ENCODE peak calls at places on chromosomes 5 and 9, in four cellular contexts. M is SK-N-SH, J is GM12878, D is K562. U is an unnamed sample.

GRCh38 chr5:172869734-172870133 is 35.7 kb downstream of the ERGIC1 start:
- DNase-seq in M (no peak), J (no peak), D (no peak), U (no peak)

GRCh38 chr9:95343725-95344287 is 26.3 kb upstream of the FANCC start:
- DNase-seq in M (no peak), J (no peak), D (no peak), U (no peak)

GRCh38 chr9:29043070-29043469 is 1469.8 kb upstream of the C9orf72 start:
- DNase-seq in M (no peak), J (no peak), D (no peak), U (no peak)

GRCh38 chr5:132204330-132204729 is 23.3 kb downstream of the P4HA2 start:
- DNase-seq in M (no peak), J (no peak), D (no peak), U (no peak)

GRCh38 chr9:116870566-116870965 is 183.5 kb downstream of the TRIM32 start:
- DNase-seq in M (peak), J (no peak), D (no peak), U (peak)

GRCh38 chr5:149799119-149799623 is 69.1 kb downstream of the PPARGC1B start:
- DNase-seq in M (peak), J (no peak), D (peak), U (no peak)

GRCh38 chr9:8474937-8475336 is 675.4 kb upstream of the DMAC1 start:
- DNase-seq in M (no peak), J (no peak), D (no peak), U (no peak)

GRCh38 chr5:80109549-80110478 is 74.7 kb downstream of the THBS4 start:
- DNase-seq in M (peak), J (peak), D (no peak), U (peak)

GRCh38 chr9:4371108-4371507 is 71.2 kb upstream of the GLIS3 start:
- DNase-seq in M (no peak), J (no peak), D (no peak), U (no peak)

GRCh38 chr9:16726023-16726422 is 144.4 kb downstream of the BNC2 start:
- DNase-seq in M (peak), J (no peak), D (no peak), U (no peak)

GRCh38 chr5:13212843-13213242 is 731.6 kb downstream of the DNAH5 start:
- DNase-seq in M (no peak), J (no peak), D (no peak), U (no peak)

GRCh38 chr9:105341784-105342183 is 97.3 kb downstream of the SLC44A1 start:
- DNase-seq in M (no peak), J (no peak), D (no peak), U (no peak)

GRCh38 chr9:121759996-121760395 is 108.6 kb downstream of the DAB2IP start:
- DNase-seq in M (no peak), J (no peak), D (no peak), U (no peak)

GRCh38 chr9:93198839-93199625 is 15.1 kb downstream of the WNK2 start:
- DNase-seq in M (no peak), J (no peak), D (no peak), U (no peak)

GRCh38 chr5:115432691-115433090 is 111.9 kb downstream of the FEM1C start:
- DNase-seq in M (no peak), J (no peak), D (no peak), U (no peak)

GRCh38 chr9:132794730-132795380 is 83.2 kb downstream of the AK8 start:
- DNase-seq in M (no peak), J (no peak), D (peak), U (no peak)

GRCh38 chr9:89095755-89096154 is 82.9 kb downstream of the SHC3 start:
- DNase-seq in M (no peak), J (no peak), D (no peak), U (no peak)

GRCh38 chr5:34410411-34411139 is 245.6 kb upstream of the RAI14 start:
- DNase-seq in M (no peak), J (no peak), D (no peak), U (peak)

GRCh38 chr5:61263072-61263471 is 69.0 kb upstream of the ZSWIM6 start:
- DNase-seq in M (no peak), J (no peak), D (no peak), U (no peak)

GRCh38 chr5:89342106-89342876 is 459.3 kb upstream of the MEF2C start:
- DNase-seq in M (no peak), J (peak), D (no peak), U (no peak)

GRCh38 chr5:119322948-119323629 is 32.7 kb upstream of the TNFAIP8 start:
- DNase-seq in M (no peak), J (no peak), D (peak), U (no peak)
- TF ChIP-seq USF1 in M (no peak), J (no peak), D (no peak), U (no peak)

GRCh38 chr5:17190799-17191391 is 26.5 kb upstream of the BASP1 start:
- DNase-seq in M (no peak), J (no peak), D (no peak), U (no peak)

GRCh38 chr5:17196024-17196423 is 21.4 kb upstream of the BASP1 start:
- DNase-seq in M (no peak), J (no peak), D (no peak), U (no peak)

GRCh38 chr5:17189381-17190036 is 27.9 kb upstream of the BASP1 start:
- DNase-seq in M (peak), J (peak), D (peak), U (peak)

GRCh38 chr5:17190242-17190778 is 27.1 kb upstream of the BASP1 start:
- DNase-seq in M (peak), J (no peak), D (peak), U (no peak)

DNA sequence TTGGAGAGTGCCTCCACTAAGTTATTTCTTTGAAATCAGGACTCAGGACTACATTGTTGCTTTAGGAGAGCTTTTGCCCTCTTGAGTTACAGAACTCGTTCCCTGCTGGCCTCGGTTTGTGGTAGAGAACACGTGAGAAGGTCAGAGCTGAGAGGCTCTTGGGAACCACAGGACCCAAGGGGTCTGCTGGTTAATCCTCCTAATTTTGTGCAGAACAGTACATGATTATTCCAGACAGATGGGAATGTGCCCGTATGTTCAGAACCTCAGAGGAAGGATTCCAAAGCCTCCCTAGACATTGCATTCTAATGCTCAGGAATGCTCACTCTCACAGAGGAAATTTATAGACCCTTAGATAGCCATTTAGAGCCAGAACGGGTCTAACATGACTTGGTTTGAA is 25.2 kb upstream of the BASP1 start:
- DNase-seq in M (no peak), J (no peak), D (no peak), U (no peak)
- TF ChIP-seq USF1 in M (no peak), J (no peak), D (no peak), U (no peak)

GRCh38 chr5:7372399-7372798 is 23.5 kb upstream of the ADCY2 start:
- DNase-seq in M (no peak), J (no peak), D (no peak), U (no peak)
- TF ChIP-seq USF1 in M (no peak), J (no peak), D (no peak), U (no peak)

GRCh38 chr9:75892168-75892901 is 1.9 kb downstream of the PCSK5 start:
- DNase-seq in M (peak), J (no peak), D (no peak), U (peak)

GRCh38 chr9:75889977-75890540 is 414 bp upstream of the PCSK5 start:
- DNase-seq in M (peak), J (no peak), D (no peak), U (no peak)

GRCh38 chr9:75891277-75892167 is 1.0 kb downstream of the PCSK5 start:
- DNase-seq in M (peak), J (no peak), D (no peak), U (peak)

GRCh38 chr9:75890541-75891276 is at the start of gene PCSK5:
- DNase-seq in M (peak), J (no peak), D (peak), U (peak)

GRCh38 chr9:75889577-75889976 is 896 bp upstream of the PCSK5 start:
- DNase-seq in M (no peak), J (no peak), D (no peak), U (no peak)
- TF ChIP-seq USF1 in M (no peak), J (no peak), D (no peak), U (no peak)

GRCh38 chr5:130871346-130872086 is 293.5 kb downstream of the HINT1 start:
- DNase-seq in M (peak), J (no peak), D (peak), U (peak)
- TF ChIP-seq USF1 in M (no peak), J (no peak), D (no peak), U (no peak)

GRCh38 chr5:74765929-74766328 is 988 bp downstream of the GFM2 start:
- DNase-seq in M (no peak), J (no peak), D (no peak), U (no peak)

GRCh38 chr5:74766348-74766886 is 500 bp downstream of the GFM2 start:
- DNase-seq in M (peak), J (no peak), D (peak), U (no peak)

GRCh38 chr5:74765201-74765600 is 1.7 kb downstream of the GFM2 start:
- DNase-seq in M (no peak), J (no peak), D (peak), U (no peak)

GRCh38 chr5:74766887-74767578 is at the start of the genes GFM2 and NSA2:
- DNase-seq in M (peak), J (peak), D (peak), U (peak)

DNA sequence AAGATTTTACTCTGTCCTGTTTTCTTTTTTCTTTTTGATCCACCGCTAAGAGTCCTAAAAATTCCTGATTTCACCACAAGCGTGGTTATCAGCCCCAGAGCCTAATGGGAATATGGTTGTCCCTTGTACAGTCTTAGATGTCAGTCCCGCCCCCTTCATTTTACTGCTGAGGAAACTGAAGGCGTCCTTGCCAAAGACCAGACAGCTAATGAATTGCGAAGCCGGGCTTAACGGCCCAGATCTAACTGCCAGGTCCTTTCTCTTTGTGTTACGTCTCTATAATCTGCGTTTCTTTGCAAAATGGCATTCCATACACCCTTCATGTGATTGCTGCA is 497 bp downstream of the NSA2 start:
- DNase-seq in M (no peak), J (no peak), D (peak), U (no peak)
- TF ChIP-seq USF1 in M (no peak), J (no peak), D (no peak), U (no peak)

DNA sequence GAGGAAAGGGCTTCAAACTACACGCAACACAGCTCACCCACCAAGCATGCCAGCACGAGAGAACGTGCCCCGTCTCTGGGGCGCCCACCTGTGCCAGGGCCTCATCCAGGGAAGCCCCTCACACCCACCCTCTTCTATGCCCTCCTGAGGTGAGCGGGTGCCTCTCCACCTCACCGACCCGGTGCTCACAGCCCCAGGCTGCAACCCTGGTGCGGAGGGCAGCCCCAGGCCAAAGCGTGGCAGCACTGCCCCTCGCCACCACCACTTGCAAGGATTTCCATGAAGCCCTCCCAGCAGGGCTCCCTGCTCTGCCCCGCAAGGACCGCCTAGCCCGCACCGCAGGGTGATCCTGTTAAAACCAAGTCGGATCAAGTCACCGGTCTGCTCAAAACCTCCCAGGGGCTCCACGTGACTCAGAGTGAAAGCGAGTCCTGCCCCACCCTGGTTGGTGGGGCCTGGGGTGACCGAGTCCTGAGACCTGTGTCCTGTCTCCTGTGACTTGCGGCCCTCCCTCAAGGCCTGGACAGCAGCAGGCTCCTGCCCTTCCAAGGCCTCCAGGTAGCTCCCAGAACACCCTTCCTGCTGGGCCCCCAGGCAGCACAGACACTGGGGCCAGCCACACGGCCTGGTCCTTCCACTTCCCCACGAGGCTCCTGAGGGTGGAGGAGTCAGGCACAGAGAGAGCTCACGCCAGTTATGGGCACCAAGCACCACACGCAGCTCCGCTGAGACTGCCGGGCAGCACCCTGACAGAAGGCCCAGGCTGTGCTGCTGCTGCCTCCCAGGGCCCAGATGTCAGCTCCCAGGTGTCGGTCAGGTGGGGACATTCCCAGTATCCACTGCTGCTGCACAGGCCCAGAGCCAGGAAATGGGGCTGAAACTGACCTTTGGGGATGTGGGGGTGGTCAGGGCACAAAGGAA is 12.7 kb downstream of the BRD3 start:
- DNase-seq in M (no peak), J (no peak), D (no peak), U (no peak)
- TF ChIP-seq USF1 in M (no peak), J (no peak), D (no peak), U (no peak)

GRCh38 chr5:68176802-68177479 is 38.6 kb upstream of the PIK3R1 start:
- DNase-seq in M (no peak), J (no peak), D (no peak), U (no peak)
- TF ChIP-seq USF1 in M (no peak), J (no peak), D (no peak), U (no peak)

GRCh38 chr5:150895431-150896428 is 9.1 kb downstream of the ZNF300 start:
- DNase-seq in M (no peak), J (no peak), D (no peak), U (no peak)
- TF ChIP-seq USF1 in M (no peak), J (no peak), D (no peak), U (no peak)

GRCh38 chr5:142982821-142983200 is 212.6 kb downstream of the ARHGAP26 start:
- DNase-seq in M (no peak), J (no peak), D (peak), U (peak)

GRCh38 chr5:142984016-142984415 is 213.8 kb downstream of the ARHGAP26 start:
- DNase-seq in M (no peak), J (no peak), D (no peak), U (no peak)

GRCh38 chr5:142984525-142984924 is 214.3 kb downstream of the ARHGAP26 start:
- DNase-seq in M (no peak), J (no peak), D (no peak), U (no peak)

GRCh38 chr5:142981475-142981874 is 211.3 kb downstream of the ARHGAP26 start:
- DNase-seq in M (no peak), J (no peak), D (no peak), U (no peak)

GRCh38 chr5:142981886-142982820 is 212.0 kb downstream of the ARHGAP26 start:
- DNase-seq in M (peak), J (no peak), D (no peak), U (no peak)
- TF ChIP-seq USF1 in M (no peak), J (no peak), D (no peak), U (no peak)

U was measured in WTC11.